ENCODE peak calls at places on chromosomes 12 and 14, in ten cellular contexts. L is naive thymus-derived CD4-positive, alpha-beta T cell; U is Karpas-422; F is adipocyte; Q is tibial nerve; A is kidney; R is pancreas; V is colonic mucosa; D is left ventricle myocardium inferior; O is sigmoid colon. K is an unnamed sample. For H3K4me1, the result is how much of the 10 kb centered on the place peaks cover.

GRCh38 chr14:58298880-58299664 is 717 bp downstream of the ARID4A start:
- DNase-seq in L (peak), U (peak), F (peak), Q (no peak), A (peak), R (peak), V (peak), D (peak), O (peak), K (peak)

GRCh38 chr12:70721958-70722357 is 84.7 kb upstream of the PTPRB start:
- DNase-seq in L (no peak), U (no peak), F (no peak), Q (no peak), A (no peak), R (no peak), V (no peak), D (no peak), O (no peak), K (no peak)

GRCh38 chr12:49347307-49348237 is 884 bp downstream of the DNAJC22 start:
- DNase-seq in L (peak), U (peak), F (peak), Q (no peak), A (peak), R (peak), V (peak), D (peak), O (peak), K (peak)

GRCh38 chr12:47270782-47271664 is 191.3 kb upstream of the AMIGO2 start:
- DNase-seq in L (no peak), U (no peak), F (peak), Q (no peak), A (no peak), R (no peak), V (no peak), D (no peak), O (no peak), K (no peak)

GRCh38 chr12:52045794-52046199 is 5.4 kb upstream of the NR4A1 start:
- DNase-seq in L (no peak), U (no peak), F (no peak), Q (no peak), A (no peak), R (no peak), V (peak), D (no peak), O (peak), K (no peak)

GRCh38 chr12:108729612-108730336 is 1.5 kb downstream of the CORO1C start:
- DNase-seq in L (no peak), U (no peak), F (peak), Q (no peak), A (no peak), R (no peak), V (no peak), D (no peak), O (no peak), K (no peak)

GRCh38 chr12:115511971-115512370 is 765.5 kb downstream of the MED13L start:
- DNase-seq in L (no peak), U (no peak), F (no peak), Q (no peak), A (no peak), R (no peak), V (no peak), D (no peak), O (no peak), K (peak)

GRCh38 chr12:38120438-38120837 is 196.1 kb upstream of the ALG10B start:
- DNase-seq in L (no peak), U (peak), F (no peak), Q (no peak), A (no peak), R (no peak), V (no peak), D (no peak), O (no peak), K (no peak)

GRCh38 chr14:26709019-26709418 is 111.2 kb upstream of the NOVA1 start:
- DNase-seq in L (no peak), U (no peak), F (no peak), Q (no peak), A (no peak), R (no peak), V (no peak), D (no peak), O (no peak), K (no peak)

GRCh38 chr12:93790472-93791152 is 113.4 kb downstream of the CRADD start:
- DNase-seq in L (no peak), U (no peak), F (peak), Q (no peak), A (no peak), R (no peak), V (no peak), D (no peak), O (no peak), K (no peak)

GRCh38 chr14:100789460-100790417 is 36.2 kb upstream of the MEG3 start:
- DNase-seq in L (no peak), U (no peak), F (no peak), Q (no peak), A (no peak), R (no peak), V (no peak), D (no peak), O (no peak), K (no peak)

GRCh38 chr14:50452285-50452684 is 55.6 kb upstream of the CDKL1 start:
- DNase-seq in L (no peak), U (no peak), F (peak), Q (no peak), A (no peak), R (no peak), V (no peak), D (no peak), O (no peak), K (no peak)

GRCh38 chr14:31677052-31677451 is 115.8 kb downstream of the NUBPL start:
- DNase-seq in L (no peak), U (no peak), F (no peak), Q (no peak), A (no peak), R (no peak), V (no peak), D (no peak), O (no peak), K (no peak)

GRCh38 chr14:79074501-79074900 is 904.3 kb downstream of the NRXN3 start:
- DNase-seq in L (no peak), U (no peak), F (no peak), Q (no peak), A (no peak), R (no peak), V (no peak), D (no peak), O (no peak), K (no peak)

GRCh38 chr12:124368421-124369032 is 73.6 kb downstream of the RFLNA start:
- DNase-seq in L (no peak), U (no peak), F (no peak), Q (no peak), A (no peak), R (no peak), V (no peak), D (no peak), O (no peak), K (no peak)

GRCh38 chr12:114917953-114918352 is 234.0 kb upstream of the TBX3 start:
- DNase-seq in L (no peak), U (no peak), F (no peak), Q (no peak), A (no peak), R (no peak), V (no peak), D (no peak), O (no peak), K (no peak)

GRCh38 chr14:94394025-94394493 is 5.7 kb upstream of the SERPINA1 start:
- DNase-seq in L (no peak), U (no peak), F (no peak), Q (no peak), A (no peak), R (no peak), V (no peak), D (no peak), O (no peak), K (no peak)

GRCh38 chr14:101113835-101114725 is 210.6 kb upstream of the RTL1 start:
- DNase-seq in L (no peak), U (no peak), F (no peak), Q (no peak), A (peak), R (no peak), V (peak), D (no peak), O (peak), K (peak)

GRCh38 chr14:75048101-75048500 is 3.2 kb downstream of the MLH3 start:
- DNase-seq in L (no peak), U (no peak), F (no peak), Q (no peak), A (no peak), R (no peak), V (no peak), D (no peak), O (no peak), K (no peak)

GRCh38 chr12:4434299-4434698 is 11.3 kb downstream of the FGF6 start:
- DNase-seq in L (no peak), U (no peak), F (no peak), Q (no peak), A (no peak), R (no peak), V (no peak), D (no peak), O (no peak), K (peak)

GRCh38 chr14:105324871-105325270 is 10.3 kb downstream of the PACS2 start:
- DNase-seq in L (no peak), U (no peak), F (no peak), Q (no peak), A (no peak), R (no peak), V (no peak), D (no peak), O (no peak), K (peak)
- H3K4me1 ChIP-seq in L (under half), U (under half), F (under half), Q (under half), A (under half), R (under half), V (under half), D (half or more), O (under half), K (under half)

DNA sequence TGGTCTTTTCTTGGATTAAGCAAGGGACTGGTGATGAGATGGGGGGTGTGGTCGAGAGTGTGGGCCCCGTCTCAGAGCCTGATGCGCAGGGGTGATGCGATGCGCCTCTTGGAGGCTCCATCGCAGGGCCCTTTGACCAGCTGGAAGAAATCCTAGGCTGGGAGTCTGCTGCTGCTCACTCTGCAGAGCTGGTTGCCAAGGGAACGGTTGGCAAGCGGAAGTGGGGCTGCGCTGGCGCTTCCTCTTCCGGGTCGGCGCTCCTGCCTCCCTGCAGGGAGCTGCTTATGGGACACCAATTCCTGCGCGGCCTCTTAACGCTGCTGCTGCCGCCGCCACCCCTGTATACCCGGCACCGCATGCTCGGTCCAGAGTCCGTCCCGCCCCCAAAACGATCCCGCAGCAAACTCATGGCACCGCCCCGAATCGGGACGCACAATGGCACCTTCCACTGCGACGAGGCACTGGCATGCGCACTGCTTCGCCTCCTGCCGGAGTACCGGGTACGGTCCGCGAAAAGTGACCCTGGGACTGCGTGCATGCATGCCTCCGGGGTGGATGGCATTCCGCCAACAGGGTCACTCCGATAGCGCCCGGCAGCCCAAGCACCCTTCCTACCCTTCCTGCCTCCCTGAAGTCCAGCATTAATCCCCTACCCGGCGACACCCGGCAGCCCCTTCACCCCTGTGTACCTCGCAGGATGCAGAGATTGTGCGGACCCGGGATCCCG is at the start of gene MYG1:
- DNase-seq in L (peak), U (peak), F (peak), Q (peak), A (peak), R (peak), V (peak), D (peak), O (peak), K (peak)
- H3K4me1 ChIP-seq in L (under half), U (half or more), F (half or more), Q (under half), A (under half), R (under half), V (under half), D (half or more), O (half or more), K (under half)

GRCh38 chr14:72547999-72548398 is 345.9 kb downstream of the DPF3 start:
- DNase-seq in L (no peak), U (no peak), F (no peak), Q (no peak), A (no peak), R (no peak), V (no peak), D (no peak), O (peak), K (peak)

GRCh38 chr14:72552236-72552635 is 341.7 kb downstream of the DPF3 start:
- DNase-seq in L (no peak), U (no peak), F (no peak), Q (no peak), A (no peak), R (no peak), V (no peak), D (no peak), O (peak), K (peak)

GRCh38 chr14:72549026-72549425 is 344.9 kb downstream of the DPF3 start:
- DNase-seq in L (no peak), U (no peak), F (no peak), Q (no peak), A (no peak), R (no peak), V (no peak), D (no peak), O (no peak), K (no peak)

GRCh38 chr14:72549848-72550247 is 344.1 kb downstream of the DPF3 start:
- DNase-seq in L (no peak), U (no peak), F (no peak), Q (no peak), A (no peak), R (no peak), V (no peak), D (no peak), O (peak), K (peak)

DNA sequence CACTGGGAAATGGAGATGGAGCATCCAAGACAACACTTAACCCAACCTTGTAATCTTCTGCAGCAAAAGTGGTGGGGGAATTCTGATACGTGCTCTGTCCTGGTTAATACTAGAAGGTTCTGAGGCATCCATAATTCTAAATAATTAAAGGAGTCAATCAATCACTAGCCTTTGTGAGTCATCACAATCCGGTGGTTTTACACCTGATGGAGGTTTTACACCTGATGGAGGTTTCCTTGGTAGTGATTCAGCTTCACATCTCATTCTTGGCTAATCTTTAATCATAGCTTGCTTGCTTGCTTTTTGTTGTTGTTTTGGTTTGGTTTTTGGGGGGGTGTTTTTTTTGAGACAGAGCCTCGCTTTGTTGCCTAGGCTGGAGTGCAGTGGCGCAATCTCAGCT is 343.4 kb downstream of the DPF3 start:
- DNase-seq in L (no peak), U (no peak), F (no peak), Q (no peak), A (no peak), R (no peak), V (no peak), D (no peak), O (peak), K (no peak)
- H3K4me1 ChIP-seq in L (under half), U (under half), F (under half), Q (under half), A (under half), R (under half), V (under half), D (under half), O (under half), K (under half)

GRCh38 chr12:113094738-113095137 is 38.2 kb downstream of the DTX1 start:
- DNase-seq in L (no peak), U (no peak), F (no peak), Q (no peak), A (peak), R (no peak), V (no peak), D (no peak), O (no peak), K (no peak)
- H3K4me1 ChIP-seq in L (under half), U (half or more), F (under half), Q (under half), A (under half), R (under half), V (under half), D (under half), O (under half), K (under half)

DNA sequence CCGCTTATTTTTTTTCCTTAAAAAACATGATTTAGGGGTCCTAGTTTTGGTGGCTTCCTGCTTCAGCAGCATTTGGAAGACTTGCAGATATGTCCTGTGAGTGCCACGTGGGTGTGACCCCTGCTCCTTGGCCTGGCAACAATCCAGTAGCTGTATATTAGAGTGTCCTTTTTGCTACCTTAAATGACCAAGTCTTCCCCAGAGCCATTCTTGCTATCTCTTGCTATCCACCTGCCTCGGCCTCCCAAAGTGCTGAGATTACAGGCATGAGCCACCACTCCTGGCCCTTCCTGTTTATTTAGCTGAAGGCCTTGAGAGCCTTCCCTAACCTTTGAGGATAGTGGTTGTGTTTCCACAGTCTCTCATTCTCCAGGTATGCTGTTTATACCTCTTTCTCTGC is 17.0 kb downstream of the TPCN1 start:
- DNase-seq in L (no peak), U (no peak), F (no peak), Q (no peak), A (peak), R (no peak), V (no peak), D (no peak), O (no peak), K (peak)
- H3K4me1 ChIP-seq in L (under half), U (under half), F (under half), Q (under half), A (half or more), R (under half), V (under half), D (half or more), O (under half), K (under half)

DNA sequence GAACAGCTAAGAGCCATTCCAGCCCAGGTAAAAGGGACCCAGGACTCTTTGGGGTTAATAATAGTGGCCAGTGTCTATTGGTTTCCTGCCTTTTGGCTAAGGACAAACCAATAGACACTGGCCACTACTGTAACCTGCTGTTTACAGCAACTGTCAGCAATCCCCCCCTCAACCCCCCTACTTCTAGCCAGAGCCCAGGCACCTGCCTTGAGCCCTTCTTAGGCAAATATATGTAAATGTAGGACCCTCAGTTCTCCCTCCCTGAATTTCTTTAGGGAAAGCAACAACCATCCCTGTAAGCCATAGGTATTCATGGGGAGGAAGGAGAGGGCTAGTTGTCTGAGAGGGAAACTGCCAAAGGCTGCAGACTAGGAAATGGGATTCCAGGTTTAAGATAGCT is 22.3 kb downstream of the HOXC4 start:
- DNase-seq in L (no peak), U (no peak), F (no peak), Q (no peak), A (no peak), R (no peak), V (no peak), D (no peak), O (no peak), K (peak)
- H3K4me1 ChIP-seq in L (under half), U (under half), F (under half), Q (under half), A (under half), R (under half), V (under half), D (under half), O (under half), K (under half)

DNA sequence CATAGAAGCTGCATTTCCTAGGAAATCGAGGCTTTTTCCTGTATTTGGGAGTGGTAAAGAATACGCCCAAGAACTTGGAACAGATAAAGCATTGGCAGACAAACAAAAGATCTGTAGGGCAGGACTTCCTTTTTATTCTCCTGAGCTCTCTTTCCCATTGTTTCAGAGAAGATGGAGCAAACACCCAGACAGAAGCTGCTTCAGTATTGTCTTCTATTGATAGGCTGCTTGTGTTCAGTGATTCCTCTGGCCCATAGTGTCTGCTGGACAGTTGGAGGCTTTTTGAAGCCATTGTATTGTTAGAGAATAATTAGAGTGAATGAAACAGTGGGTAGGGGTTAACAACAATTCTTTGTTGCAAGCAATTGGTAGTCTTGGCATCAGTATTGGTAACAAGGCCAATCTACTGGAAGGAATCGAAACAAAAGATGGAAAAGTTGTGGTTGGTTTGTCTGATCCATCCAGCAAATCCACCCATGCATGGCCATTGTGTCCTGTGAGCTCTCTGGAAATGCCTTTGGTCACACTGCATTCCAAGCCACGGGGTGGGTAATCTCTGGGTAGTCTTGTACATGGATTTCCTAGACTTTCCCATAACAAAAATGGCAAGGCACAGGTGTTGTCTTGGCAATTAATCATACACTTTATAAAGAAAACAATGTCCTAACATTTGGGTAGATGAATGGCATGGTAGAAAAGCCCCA is 424.8 kb downstream of the RAD51B start:
- DNase-seq in L (no peak), U (no peak), F (no peak), Q (no peak), A (no peak), R (no peak), V (no peak), D (no peak), O (no peak), K (no peak)
- H3K4me1 ChIP-seq in L (under half), U (under half), F (half or more), Q (under half), A (under half), R (half or more), V (under half), D (half or more), O (half or more), K (under half)

GRCh38 chr12:91057349-91057748 is 475 bp downstream of the KERA start:
- DNase-seq in L (no peak), U (no peak), F (no peak), Q (no peak), A (no peak), R (no peak), V (no peak), D (no peak), O (no peak), K (no peak)
- H3K4me1 ChIP-seq in L (under half), U (under half), F (under half), Q (under half), A (under half), R (under half), V (under half), D (under half), O (under half), K (under half)

DNA sequence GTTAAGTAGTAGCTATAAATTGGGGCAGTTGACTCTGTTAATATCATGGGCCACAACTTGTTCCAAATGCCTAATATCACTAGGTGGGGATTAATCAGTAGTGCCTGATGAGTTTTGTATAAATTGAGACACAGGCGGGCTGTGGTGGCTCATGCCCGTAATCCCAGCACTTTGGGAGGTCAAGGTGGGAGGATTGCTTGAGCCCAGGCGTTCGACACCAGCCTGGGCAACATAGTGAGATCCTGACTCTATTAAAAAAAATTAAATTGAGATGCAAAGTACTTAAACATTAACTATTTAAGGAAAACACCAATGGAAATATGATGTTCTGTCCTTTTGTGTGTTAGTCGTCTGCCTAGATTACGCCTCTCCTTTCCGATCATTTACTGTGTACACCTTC is 9.0 kb downstream of the PAPOLA start:
- DNase-seq in L (no peak), U (no peak), F (no peak), Q (no peak), A (no peak), R (no peak), V (no peak), D (no peak), O (no peak), K (no peak)
- H3K4me1 ChIP-seq in L (under half), U (half or more), F (under half), Q (under half), A (under half), R (half or more), V (under half), D (half or more), O (half or more), K (under half)

K was measured in endodermal cell.